ENCODE peak calls at places on chromosomes 2 and 18, in six cellular contexts. B is pancreas, X is T-cell, W is SK-N-DZ, Y is progenitor cell of endocrine pancreas, I is NCI-H69. D is an unnamed sample.

GRCh38 chr2:40758778-40759177 is 306.9 kb upstream of the SLC8A1 start:
- DNase-seq in B (no peak), X (no peak), W (no peak), Y (no peak), I (peak; percentile 78), D (no peak)

GRCh38 chr2:121283670-121284245 is 1.2 kb downstream of the TFCP2L1 start:
- DNase-seq in B (no peak), X (no peak), W (no peak), Y (no peak), I (no peak), D (no peak)

GRCh38 chr2:100875516-100876230 is 55.7 kb downstream of the NPAS2 start:
- DNase-seq in B (no peak), X (no peak), W (no peak), Y (no peak), I (no peak), D (peak; percentile 64)

GRCh38 chr2:57343391-57344006 is 703.1 kb upstream of the VRK2 start:
- DNase-seq in B (no peak), X (no peak), W (no peak), Y (no peak), I (peak; percentile 2), D (no peak)

GRCh38 chr2:174753038-174753633 is 11.1 kb downstream of the CHRNA1 start:
- DNase-seq in B (no peak), X (peak; percentile 28), W (no peak), Y (no peak), I (no peak), D (no peak)

GRCh38 chr18:36889316-36889715 is 60.4 kb downstream of the KIAA1328 start:
- DNase-seq in B (no peak), X (no peak), W (no peak), Y (no peak), I (no peak), D (peak; percentile 23)

GRCh38 chr18:49812321-49813070 is 837 bp downstream of the ACAA2 start:
- DNase-seq in B (no peak), X (no peak), W (peak; percentile 10), Y (no peak), I (peak; percentile 78), D (peak; percentile 48)

GRCh38 chr2:31386648-31387047 is 27.9 kb downstream of the XDH start:
- DNase-seq in B (no peak), X (no peak), W (no peak), Y (no peak), I (peak; percentile 56), D (no peak)

GRCh38 chr2:165274698-165275097 is 35.5 kb downstream of the SCN2A start:
- DNase-seq in B (peak; percentile 9), X (no peak), W (no peak), Y (no peak), I (no peak), D (peak; percentile 16)

GRCh38 chr18:8843005-8843404 is 137.6 kb downstream of the MTCL1 start:
- DNase-seq in B (no peak), X (no peak), W (no peak), Y (no peak), I (no peak), D (no peak)

GRCh38 chr2:38030590-38031326 is 45.2 kb downstream of the CYP1B1 start:
- DNase-seq in B (no peak), X (no peak), W (no peak), Y (no peak), I (no peak), D (peak; percentile 40)

GRCh38 chr2:70984228-70984575 is 5.8 kb downstream of the ANKRD53 start:
- DNase-seq in B (no peak), X (no peak), W (no peak), Y (no peak), I (no peak), D (no peak)

GRCh38 chr2:197628043-197628500 is 47.3 kb downstream of the RFTN2 start:
- DNase-seq in B (no peak), X (no peak), W (no peak), Y (no peak), I (no peak), D (no peak)

GRCh38 chr2:184598313-184599053 is at the start of gene ZNF804A:
- DNase-seq in B (peak; percentile 20), X (no peak), W (peak; percentile 85), Y (peak; percentile 28), I (peak; percentile 68), D (peak; percentile 54)

GRCh38 chr18:73717570-73717969 is 430.1 kb downstream of the FBXO15 start:
- DNase-seq in B (no peak), X (no peak), W (no peak), Y (no peak), I (no peak), D (peak; percentile 22)

GRCh38 chr2:64474200-64474630 is 20.3 kb downstream of the LGALSL start:
- DNase-seq in B (no peak), X (no peak), W (no peak), Y (no peak), I (no peak), D (no peak)

GRCh38 chr18:25016666-25017065 is 335.3 kb downstream of the ZNF521 start:
- DNase-seq in B (no peak), X (no peak), W (no peak), Y (no peak), I (no peak), D (no peak)

GRCh38 chr2:128486640-128487375 is 168.1 kb upstream of the HS6ST1 start:
- DNase-seq in B (peak; percentile 3), X (no peak), W (no peak), Y (no peak), I (no peak), D (no peak)

GRCh38 chr2:241975593-241976284 is 106.2 kb downstream of the RTP5 start:
- DNase-seq in B (no peak), X (no peak), W (no peak), Y (no peak), I (no peak), D (no peak)

GRCh38 chr2:224869601-224870000 is 153.4 kb upstream of the CCDC195 start:
- DNase-seq in B (no peak), X (no peak), W (no peak), Y (no peak), I (no peak), D (peak; percentile 91)

GRCh38 chr2:38230756-38231155 is 146.3 kb downstream of the ATL2 start:
- DNase-seq in B (no peak), X (no peak), W (no peak), Y (no peak), I (peak; percentile 0), D (no peak)

GRCh38 chr18:46678785-46679404 is 21.9 kb upstream of the LOXHD1 start:
- DNase-seq in B (no peak), X (no peak), W (no peak), Y (no peak), I (no peak), D (no peak)

GRCh38 chr2:70613510-70613909 is 59.9 kb upstream of the TGFA start:
- DNase-seq in B (no peak), X (no peak), W (no peak), Y (no peak), I (no peak), D (no peak)

GRCh38 chr18:25109484-25109883 is 242.5 kb downstream of the ZNF521 start:
- DNase-seq in B (no peak), X (no peak), W (no peak), Y (no peak), I (no peak), D (peak; percentile 58)

GRCh38 chr2:60549250-60550150 is 4.0 kb downstream of the BCL11A start:
- DNase-seq in B (peak; percentile 43), X (no peak), W (peak; percentile 51), Y (no peak), I (peak; percentile 74), D (peak; percentile 45)

GRCh38 chr2:165877565-165878550 is 75.7 kb downstream of the TTC21B start:
- DNase-seq in B (no peak), X (no peak), W (no peak), Y (no peak), I (no peak), D (no peak)

GRCh38 chr2:240789501-240790369 is 30.3 kb downstream of the KIF1A start:
- DNase-seq in B (no peak), X (no peak), W (no peak), Y (no peak), I (no peak), D (no peak)

GRCh38 chr2:157055660-157056199 is 201.8 kb upstream of the GALNT5 start:
- DNase-seq in B (no peak), X (no peak), W (no peak), Y (no peak), I (peak; percentile 14), D (peak; percentile 71)

GRCh38 chr2:112451317-112451716 is 17.9 kb upstream of the RGPD8 start:
- DNase-seq in B (no peak), X (no peak), W (no peak), Y (no peak), I (no peak), D (no peak)

GRCh38 chr2:196336715-196337617 is 165.6 kb upstream of the STK17B start:
- DNase-seq in B (no peak), X (peak; percentile 2), W (peak; percentile 14), Y (no peak), I (peak; percentile 43), D (peak; percentile 49)

GRCh38 chr18:22723221-22723620 is 209.9 kb upstream of the RBBP8 start:
- DNase-seq in B (no peak), X (no peak), W (no peak), Y (no peak), I (no peak), D (no peak)

GRCh38 chr2:176470713-176471112 is 201.5 kb downstream of the MTX2 start:
- DNase-seq in B (no peak), X (no peak), W (no peak), Y (no peak), I (no peak), D (no peak)

GRCh38 chr2:26316041-26316440 is 29.9 kb upstream of the SELENOI start:
- DNase-seq in B (no peak), X (no peak), W (no peak), Y (no peak), I (peak; percentile 32), D (no peak)

GRCh38 chr2:96906719-96907404 is 37.0 kb upstream of the SEMA4C start:
- DNase-seq in B (no peak), X (no peak), W (no peak), Y (no peak), I (peak; percentile 41), D (peak; percentile 44)

GRCh38 chr18:12394428-12394827 is 13.3 kb upstream of the PRELID3A start:
- DNase-seq in B (no peak), X (no peak), W (no peak), Y (no peak), I (peak; percentile 50), D (no peak)

GRCh38 chr18:77016133-77016839 is 116.3 kb downstream of the MBP start:
- DNase-seq in B (no peak), X (no peak), W (no peak), Y (no peak), I (no peak), D (no peak)

GRCh38 chr18:36895606-36896005 is 66.7 kb downstream of the KIAA1328 start:
- DNase-seq in B (no peak), X (no peak), W (no peak), Y (no peak), I (no peak), D (no peak)

D was measured in astrocyte of the spinal cord.